ENCODE peak calls at places on chromosomes 12 and 14, in ten cellular contexts. H is GM19239, F is Ammon's horn, X is HFFc6, Z is ACHN, Y is mesothelial cell of epicardium, N is activated B cell treated with CpG ODN at 0.5 μM for 24 hours, J is choroid plexus epithelial cell, P is neural crest cell, V is bronchial epithelial cell. U is an unnamed sample.

GRCh38 chr14:71005076-71005475 is 97.8 kb downstream of the PCNX1 start:
- DNase-seq in H (no peak), F (no peak), X (no peak), Z (no peak), Y (no peak), N (no peak), J (no peak), P (no peak), V (no peak), U (no peak)

GRCh38 chr14:59344711-59345455 is 120.3 kb downstream of the GPR135 start:
- DNase-seq in H (no peak), F (no peak), X (no peak), Z (no peak), Y (no peak), N (no peak), J (no peak), P (no peak), V (no peak), U (no peak)

GRCh38 chr14:61511558-61511924 is 183.8 kb upstream of the HIF1A start:
- DNase-seq in H (no peak), F (no peak), X (no peak), Z (no peak), Y (no peak), N (no peak), J (no peak), P (no peak), V (peak), U (no peak)

GRCh38 chr12:51886021-51886710 is 1.7 kb upstream of the ANKRD33 start:
- DNase-seq in H (no peak), F (peak), X (peak), Z (peak), Y (no peak), N (no peak), J (peak), P (no peak), V (peak), U (no peak)

GRCh38 chr12:43776498-43776897 is 17.7 kb downstream of the IRAK4 start:
- DNase-seq in H (no peak), F (no peak), X (peak), Z (peak), Y (no peak), N (no peak), J (peak), P (no peak), V (peak), U (no peak)

GRCh38 chr14:69325086-69325485 is 65.1 kb downstream of the GALNT16 start:
- DNase-seq in H (no peak), F (no peak), X (no peak), Z (no peak), Y (no peak), N (no peak), J (no peak), P (no peak), V (no peak), U (no peak)

GRCh38 chr14:91112172-91112571 is 1.7 kb upstream of the DGLUCY start:
- DNase-seq in H (no peak), F (no peak), X (no peak), Z (no peak), Y (no peak), N (no peak), J (no peak), P (no peak), V (no peak), U (no peak)

GRCh38 chr14:90388437-90388836 is 8.4 kb upstream of the CALM1 start:
- DNase-seq in H (no peak), F (no peak), X (peak), Z (peak), Y (no peak), N (no peak), J (peak), P (no peak), V (peak), U (no peak)

GRCh38 chr12:99087278-99087677 is 442.2 kb downstream of the APAF1 start:
- DNase-seq in H (no peak), F (no peak), X (no peak), Z (no peak), Y (no peak), N (no peak), J (peak), P (no peak), V (peak), U (no peak)

GRCh38 chr14:72616294-72616693 is 277.6 kb downstream of the DPF3 start:
- DNase-seq in H (no peak), F (no peak), X (no peak), Z (no peak), Y (no peak), N (no peak), J (peak), P (no peak), V (no peak), U (no peak)

GRCh38 chr14:87254331-87254730 is 738.7 kb downstream of the GALC start:
- DNase-seq in H (no peak), F (no peak), X (no peak), Z (no peak), Y (no peak), N (no peak), J (no peak), P (no peak), V (no peak), U (no peak)

GRCh38 chr12:6821271-6821673 is 349 bp upstream of the GPR162 start:
- DNase-seq in H (no peak), F (peak), X (no peak), Z (peak), Y (no peak), N (no peak), J (peak), P (no peak), V (peak), U (no peak)

GRCh38 chr12:61810486-61810885 is 449.7 kb upstream of the USP15 start:
- DNase-seq in H (no peak), F (no peak), X (no peak), Z (no peak), Y (no peak), N (no peak), J (no peak), P (no peak), V (no peak), U (no peak)

GRCh38 chr14:94561656-94562010 is 391 bp downstream of the SERPINA4 start:
- DNase-seq in H (no peak), F (no peak), X (no peak), Z (no peak), Y (no peak), N (no peak), J (no peak), P (no peak), V (no peak), U (no peak)

GRCh38 chr14:50242566-50243288 is 11.3 kb upstream of the SOS2 start:
- DNase-seq in H (no peak), F (no peak), X (no peak), Z (no peak), Y (no peak), N (no peak), J (no peak), P (no peak), V (no peak), U (no peak)

GRCh38 chr12:15996948-15997347 is 85.8 kb downstream of the DERA start:
- DNase-seq in H (no peak), F (no peak), X (no peak), Z (no peak), Y (no peak), N (no peak), J (no peak), P (no peak), V (no peak), U (no peak)

GRCh38 chr12:122726056-122726558 is 4.5 kb downstream of the HCAR1 start:
- DNase-seq in H (no peak), F (no peak), X (no peak), Z (peak), Y (no peak), N (no peak), J (peak), P (no peak), V (peak), U (no peak)

GRCh38 chr14:72942934-72943333 is 16.7 kb downstream of the DCAF4 start:
- DNase-seq in H (no peak), F (no peak), X (no peak), Z (no peak), Y (no peak), N (no peak), J (no peak), P (no peak), V (no peak), U (no peak)

GRCh38 chr12:76250256-76250655 is 98.0 kb downstream of the BBS10 start:
- DNase-seq in H (no peak), F (no peak), X (peak), Z (no peak), Y (no peak), N (no peak), J (no peak), P (no peak), V (no peak), U (no peak)

GRCh38 chr12:93970892-93971688 is 177.3 kb upstream of the PLXNC1 start:
- DNase-seq in H (no peak), F (no peak), X (peak), Z (no peak), Y (no peak), N (no peak), J (no peak), P (no peak), V (no peak), U (no peak)

GRCh38 chr12:51008329-51008728 is 17.9 kb downstream of the SLC11A2 start:
- DNase-seq in H (no peak), F (no peak), X (no peak), Z (no peak), Y (no peak), N (no peak), J (no peak), P (no peak), V (no peak), U (no peak)

GRCh38 chr12:130537051-130537450 is 179.0 kb downstream of the RIMBP2 start:
- DNase-seq in H (no peak), F (no peak), X (no peak), Z (no peak), Y (no peak), N (no peak), J (no peak), P (no peak), V (no peak), U (no peak)

GRCh38 chr14:69441948-69442347 is 42.6 kb upstream of the PLEKHD1 start:
- DNase-seq in H (no peak), F (no peak), X (no peak), Z (no peak), Y (no peak), N (no peak), J (peak), P (no peak), V (no peak), U (no peak)

GRCh38 chr14:51600658-51601057 is 51.1 kb upstream of the FRMD6 start:
- DNase-seq in H (no peak), F (peak), X (no peak), Z (no peak), Y (no peak), N (no peak), J (no peak), P (no peak), V (no peak), U (no peak)

GRCh38 chr14:51614707-51615106 is 37.0 kb upstream of the FRMD6 start:
- DNase-seq in H (no peak), F (no peak), X (peak), Z (no peak), Y (no peak), N (no peak), J (no peak), P (no peak), V (no peak), U (no peak)

GRCh38 chr14:34680806-34681479 is 33.5 kb downstream of the CFL2 start:
- DNase-seq in H (no peak), F (no peak), X (no peak), Z (no peak), Y (no peak), N (no peak), J (no peak), P (no peak), V (no peak), U (no peak)

GRCh38 chr12:101552277-101552676 is 42.5 kb upstream of the MYBPC1 start:
- DNase-seq in H (no peak), F (peak), X (no peak), Z (no peak), Y (no peak), N (no peak), J (peak), P (no peak), V (peak), U (no peak)

GRCh38 chr14:95531473-95531872 is 3.4 kb upstream of the GLRX5 start:
- DNase-seq in H (no peak), F (no peak), X (peak), Z (no peak), Y (no peak), N (no peak), J (peak), P (no peak), V (peak), U (no peak)

GRCh38 chr14:20409226-20409625 is 4.1 kb downstream of the TEP1 start:
- DNase-seq in H (no peak), F (no peak), X (peak), Z (no peak), Y (no peak), N (no peak), J (peak), P (no peak), V (no peak), U (no peak)

GRCh38 chr12:104329697-104330096 is 26.2 kb downstream of the EID3 start:
- DNase-seq in H (no peak), F (no peak), X (no peak), Z (no peak), Y (no peak), N (no peak), J (no peak), P (no peak), V (no peak), U (no peak)